ENCODE peak calls at places on chromosome 9, in five cellular contexts. B, F, D, V and N are unnamed samples.

GRCh38 chr9:137757139-137757538 is 120.4 kb upstream of the CACNA1B start:
- DNase-seq in B (peak; percentile 73), F (no peak), D (no peak), V (no peak), N (no peak)

GRCh38 chr9:93033541-93033940 is 25.0 kb upstream of the SUSD3 start:
- DNase-seq in B (no peak), F (no peak), D (no peak), V (no peak), N (no peak)

GRCh38 chr9:110109331-110110110 is 98.4 kb downstream of the C9orf152 start:
- DNase-seq in B (no peak), F (no peak), D (no peak), V (no peak), N (peak; percentile 12)

GRCh38 chr9:86413966-86414880 is 60.0 kb upstream of the TUT7 start:
- DNase-seq in B (no peak), F (no peak), D (no peak), V (no peak), N (no peak)

GRCh38 chr9:100442072-100442471 is 15.1 kb downstream of the MSANTD3 start:
- DNase-seq in B (no peak), F (no peak), D (no peak), V (no peak), N (no peak)

GRCh38 chr9:37908698-37909186 is 4.8 kb upstream of the SLC25A51 start:
- DNase-seq in B (no peak), F (no peak), D (no peak), V (no peak), N (no peak)

GRCh38 chr9:113581865-113582697 is 118.6 kb downstream of the RGS3 start:
- DNase-seq in B (peak; percentile 91), F (no peak), D (peak; percentile 70), V (peak; percentile 94), N (peak; percentile 33)

GRCh38 chr9:5438301-5439162 is 807 bp upstream of the PLGRKT start:
- DNase-seq in B (no peak), F (no peak), D (no peak), V (peak; percentile 70), N (no peak)

GRCh38 chr9:77512876-77513275 is 135.2 kb downstream of the GNA14 start:
- DNase-seq in B (peak; percentile 40), F (no peak), D (no peak), V (no peak), N (no peak)

GRCh38 chr9:109273869-109274268 is 47.0 kb downstream of the EPB41L4B start:
- DNase-seq in B (no peak), F (no peak), D (no peak), V (no peak), N (no peak)

GRCh38 chr9:132651259-132651658 is 18.5 kb downstream of the DDX31 start:
- DNase-seq in B (no peak), F (peak; percentile 40), D (peak; percentile 35), V (peak; percentile 9), N (no peak)
- TF ChIP-seq CTCF in B (no peak), F (peak; percentile 42), D (peak; percentile 24), V (no peak), N (no peak)

DNA sequence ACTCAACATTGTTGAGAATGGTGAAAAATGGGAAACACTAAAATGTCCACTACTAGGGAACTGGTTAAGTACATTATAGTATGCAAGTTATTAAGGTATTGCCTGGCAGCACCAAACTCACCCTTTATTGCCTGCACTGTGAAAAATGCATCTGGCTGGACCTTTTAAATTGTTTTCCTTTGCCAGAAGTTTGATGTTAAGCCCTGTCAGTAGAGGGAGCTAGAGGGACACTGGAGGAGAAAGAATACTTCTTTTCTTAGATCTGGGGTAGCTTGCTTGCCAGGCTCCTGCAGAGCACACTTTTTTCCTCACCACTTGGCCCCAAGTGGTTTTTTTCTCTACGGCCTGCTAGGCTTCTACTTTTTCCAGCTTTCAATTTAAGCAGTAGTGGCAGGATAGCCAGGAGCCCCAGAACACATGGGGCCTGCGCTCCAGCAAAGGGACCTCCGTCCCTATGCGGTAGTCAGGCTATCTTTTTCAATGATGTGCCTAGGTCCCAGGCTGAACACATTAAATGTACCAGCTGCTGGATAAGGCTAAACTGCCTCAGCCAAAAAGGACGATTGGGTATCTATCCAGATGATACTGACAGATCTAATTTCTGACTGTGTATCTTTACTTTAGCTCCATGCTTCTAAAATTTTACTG is 8.0 kb upstream of the HABP4 start:
- DNase-seq in B (no peak), F (peak; percentile 14), D (no peak), V (no peak), N (no peak)
- TF ChIP-seq CTCF in B (peak; percentile 49), F (peak; percentile 29), D (peak; percentile 33), V (peak; percentile 65), N (no peak)

GRCh38 chr9:698276-698675 is 143.2 kb upstream of the DMRT1 start:
- DNase-seq in B (no peak), F (no peak), D (no peak), V (no peak), N (no peak)

GRCh38 chr9:698937-699336 is 142.6 kb upstream of the DMRT1 start:
- DNase-seq in B (no peak), F (no peak), D (no peak), V (no peak), N (no peak)

GRCh38 chr9:694499-695154 is 146.9 kb upstream of the DMRT1 start:
- DNase-seq in B (peak; percentile 35), F (no peak), D (no peak), V (no peak), N (no peak)

GRCh38 chr9:695252-695651 is 146.2 kb upstream of the DMRT1 start:
- DNase-seq in B (no peak), F (no peak), D (no peak), V (no peak), N (no peak)

DNA sequence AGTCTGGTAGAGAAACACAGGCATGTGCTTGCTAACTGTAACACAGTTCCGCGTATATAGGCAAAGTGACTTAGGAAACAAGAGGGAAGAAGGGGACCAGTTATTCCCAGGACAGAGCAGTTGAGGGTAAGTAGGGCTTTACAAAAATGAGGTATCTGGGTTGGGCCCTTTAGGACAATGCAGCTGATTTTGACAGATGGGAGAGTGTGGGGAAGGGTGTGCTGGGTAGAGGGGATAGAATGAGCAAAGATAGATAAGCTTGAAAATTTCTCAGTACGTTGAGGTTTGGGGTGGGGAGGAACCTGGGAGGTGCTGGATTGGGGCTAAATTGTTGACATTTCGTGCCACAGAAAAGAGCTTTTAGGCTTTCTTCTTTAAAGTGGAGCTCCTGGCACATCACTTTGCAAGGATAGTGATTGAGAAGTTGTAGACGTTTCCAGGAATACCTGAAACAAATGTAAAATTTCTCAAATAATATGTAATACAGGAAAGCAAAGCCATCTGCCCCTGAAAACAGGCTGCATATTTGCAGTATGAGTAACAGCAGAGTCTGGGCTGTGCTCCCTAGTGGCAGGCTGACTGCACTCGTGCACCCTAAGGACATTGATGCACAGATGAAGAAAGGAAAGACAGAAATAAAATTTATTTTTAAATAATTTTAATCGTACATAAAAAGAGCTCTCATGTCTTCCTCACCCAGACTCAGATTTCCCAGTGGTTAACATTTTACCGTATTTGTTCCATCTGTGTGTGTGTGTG is 145.0 kb upstream of the DMRT1 start:
- DNase-seq in B (no peak), F (no peak), D (no peak), V (no peak), N (no peak)
- TF ChIP-seq CTCF in B (peak; percentile 16), F (no peak), D (no peak), V (no peak), N (no peak)

GRCh38 chr9:97670586-97670985 is 26.6 kb downstream of the XPA start:
- DNase-seq in B (no peak), F (no peak), D (no peak), V (no peak), N (no peak)
- TF ChIP-seq CTCF in B (no peak), F (no peak), D (no peak), V (no peak), N (no peak)

GRCh38 chr9:10612649-10613398 is at the start of gene PTPRD:
- DNase-seq in B (peak; percentile 23), F (peak; percentile 59), D (peak; percentile 82), V (peak; percentile 40), N (peak; percentile 73)
- TF ChIP-seq CTCF in B (peak; percentile 14), F (peak; percentile 35), D (peak; percentile 63), V (no peak), N (peak; percentile 9)

GRCh38 chr9:2241461-2241874 is 226.3 kb downstream of the SMARCA2 start:
- DNase-seq in B (peak; percentile 53), F (peak; percentile 44), D (peak; percentile 78), V (peak; percentile 5), N (peak; percentile 64)
- TF ChIP-seq CTCF in B (peak; percentile 47), F (peak; percentile 63), D (peak; percentile 70), V (no peak), N (peak; percentile 42)

DNA sequence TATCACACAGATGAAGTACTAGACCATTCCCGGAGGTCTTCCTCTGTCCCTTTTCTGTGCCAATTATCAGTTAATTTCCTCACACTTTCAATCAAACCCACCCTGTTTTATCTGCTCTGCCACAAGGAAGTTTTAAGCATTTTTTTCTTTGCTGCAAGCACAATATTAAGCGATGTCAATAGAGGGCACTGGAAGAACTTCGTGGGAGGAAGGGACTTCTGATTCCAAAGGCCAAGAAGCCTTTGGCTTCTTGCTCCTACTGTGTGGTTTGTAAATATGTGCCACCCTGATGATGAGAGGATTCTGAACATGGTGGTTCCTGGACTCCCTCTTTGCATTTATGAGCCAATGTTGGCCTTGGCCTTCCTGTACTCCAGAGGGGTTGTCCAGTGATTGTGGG is 1712.5 kb upstream of the C9orf72 start:
- DNase-seq in B (no peak), F (no peak), D (no peak), V (no peak), N (no peak)
- TF ChIP-seq CTCF in B (no peak), F (no peak), D (no peak), V (no peak), N (no peak)

DNA sequence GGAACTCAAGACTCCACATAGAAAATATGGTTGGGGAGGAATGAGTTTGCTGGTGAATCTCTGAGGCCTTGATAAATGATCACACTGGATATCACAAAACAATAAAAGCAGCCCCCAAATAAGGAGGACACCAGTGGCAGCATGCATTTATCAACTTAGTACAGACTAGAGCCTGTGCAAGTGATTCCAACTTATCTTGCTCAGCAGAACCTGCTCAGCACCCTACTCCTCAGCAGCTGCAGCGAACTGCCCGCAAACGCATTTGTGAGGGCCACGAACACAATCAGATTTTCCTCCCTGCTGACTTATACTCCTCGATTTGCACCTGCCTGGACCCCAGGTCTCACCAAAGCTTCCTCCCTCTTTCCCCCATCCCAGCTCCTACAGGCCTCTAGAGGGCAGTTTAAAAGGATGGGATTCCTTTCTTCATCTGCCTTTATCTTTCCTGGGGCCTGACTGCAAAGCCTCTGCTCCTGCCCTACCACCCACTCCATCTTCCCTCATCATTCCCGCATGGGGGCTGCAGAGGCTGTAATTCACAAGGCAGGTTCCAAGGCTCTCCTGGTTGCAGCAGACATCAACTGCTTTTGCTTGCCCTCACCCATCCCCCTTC is 41.2 kb downstream of the ANKS6 start:
- DNase-seq in B (no peak), F (no peak), D (no peak), V (no peak), N (no peak)
- TF ChIP-seq CTCF in B (no peak), F (no peak), D (no peak), V (no peak), N (no peak)